ENCODE peak calls at places on chromosome 5, in five cellular contexts. One of them, this sample, is unnamed.

GRCh38 chr5:152170350-152170749 is 234.7 kb downstream of the NMUR2 start:
- DNase-seq in H1: no peak
- DNase-seq in GM12878: no peak
- DNase-seq in HCT116: no peak
- DNase-seq in K562: no peak
- DNase-seq in this sample: no peak

GRCh38 chr5:135126688-135127603 is 92.9 kb upstream of the PITX1 start:
- DNase-seq in H1: no peak
- DNase-seq in K562: no peak
- DNase-seq in HCT116: no peak
- DNase-seq in GM12878: no peak
- DNase-seq in this sample: no peak

GRCh38 chr5:52870448-52870847 is 82.7 kb downstream of the ITGA1 start:
- DNase-seq in K562: no peak
- DNase-seq in HCT116: no peak
- DNase-seq in GM12878: no peak
- DNase-seq in H1: no peak
- DNase-seq in this sample: no peak

GRCh38 chr5:111704452-111705085 is 52.4 kb downstream of the NREP start:
- DNase-seq in HCT116: no peak
- DNase-seq in GM12878: no peak
- DNase-seq in H1: no peak
- DNase-seq in K562: no peak
- DNase-seq in this sample: no peak

GRCh38 chr5:171157233-171157632 is 151.8 kb upstream of the TLX3 start:
- DNase-seq in K562: no peak
- DNase-seq in GM12878: no peak
- DNase-seq in H1: no peak
- DNase-seq in HCT116: no peak
- DNase-seq in this sample: no peak

GRCh38 chr5:14109041-14109747 is 33.9 kb upstream of the TRIO start:
- DNase-seq in HCT116: no peak
- DNase-seq in GM12878: peak; percentile 71
- DNase-seq in H1: no peak
- DNase-seq in K562: no peak
- DNase-seq in this sample: no peak

GRCh38 chr5:73445708-73446630 is 2.6 kb downstream of the FOXD1 start:
- DNase-seq in K562: no peak
- DNase-seq in HCT116: no peak
- DNase-seq in H1: no peak
- DNase-seq in GM12878: no peak
- DNase-seq in this sample: no peak

GRCh38 chr5:107389130-107389553 is 281.6 kb downstream of the EFNA5 start:
- DNase-seq in H1: no peak
- DNase-seq in HCT116: no peak
- DNase-seq in GM12878: peak; percentile 92
- DNase-seq in K562: no peak
- DNase-seq in this sample: peak; percentile 79

GRCh38 chr5:174084691-174085154 is 39.2 kb downstream of the NSG2 start:
- DNase-seq in H1: no peak
- DNase-seq in K562: no peak
- DNase-seq in HCT116: no peak
- DNase-seq in GM12878: no peak
- DNase-seq in this sample: no peak

GRCh38 chr5:88979244-88979643 is 96.3 kb upstream of the MEF2C start:
- DNase-seq in H1: no peak
- DNase-seq in GM12878: peak; percentile 34
- DNase-seq in HCT116: no peak
- DNase-seq in K562: no peak
- DNase-seq in this sample: no peak

GRCh38 chr5:97425511-97425910 is 242.5 kb upstream of the RIOK2 start:
- DNase-seq in H1: no peak
- DNase-seq in GM12878: no peak
- DNase-seq in HCT116: no peak
- DNase-seq in K562: no peak
- DNase-seq in this sample: no peak

GRCh38 chr5:10323588-10324488 is 16.1 kb upstream of the CMBL start:
- DNase-seq in HCT116: no peak
- DNase-seq in H1: no peak
- DNase-seq in GM12878: no peak
- DNase-seq in K562: peak; percentile 42
- DNase-seq in this sample: peak; percentile 64

GRCh38 chr5:116002116-116002906 is 30.0 kb upstream of the ARL14EPL start:
- DNase-seq in HCT116: no peak
- DNase-seq in GM12878: no peak
- DNase-seq in K562: no peak
- DNase-seq in H1: no peak
- DNase-seq in this sample: no peak

GRCh38 chr5:157544623-157544989 is 31.0 kb downstream of the ADAM19 start:
- DNase-seq in GM12878: no peak
- DNase-seq in HCT116: no peak
- DNase-seq in H1: no peak
- DNase-seq in K562: no peak
- DNase-seq in this sample: no peak

GRCh38 chr5:150167908-150168307 is 1.3 kb downstream of the CDX1 start:
- DNase-seq in H1: no peak
- DNase-seq in GM12878: no peak
- DNase-seq in HCT116: no peak
- DNase-seq in K562: no peak
- DNase-seq in this sample: no peak
- TF ChIP-seq JUND in H1: no peak
- TF ChIP-seq JUND in GM12878: no peak
- TF ChIP-seq JUND in HCT116: no peak
- TF ChIP-seq JUND in K562: no peak
- TF ChIP-seq JUND in this sample: no peak

DNA sequence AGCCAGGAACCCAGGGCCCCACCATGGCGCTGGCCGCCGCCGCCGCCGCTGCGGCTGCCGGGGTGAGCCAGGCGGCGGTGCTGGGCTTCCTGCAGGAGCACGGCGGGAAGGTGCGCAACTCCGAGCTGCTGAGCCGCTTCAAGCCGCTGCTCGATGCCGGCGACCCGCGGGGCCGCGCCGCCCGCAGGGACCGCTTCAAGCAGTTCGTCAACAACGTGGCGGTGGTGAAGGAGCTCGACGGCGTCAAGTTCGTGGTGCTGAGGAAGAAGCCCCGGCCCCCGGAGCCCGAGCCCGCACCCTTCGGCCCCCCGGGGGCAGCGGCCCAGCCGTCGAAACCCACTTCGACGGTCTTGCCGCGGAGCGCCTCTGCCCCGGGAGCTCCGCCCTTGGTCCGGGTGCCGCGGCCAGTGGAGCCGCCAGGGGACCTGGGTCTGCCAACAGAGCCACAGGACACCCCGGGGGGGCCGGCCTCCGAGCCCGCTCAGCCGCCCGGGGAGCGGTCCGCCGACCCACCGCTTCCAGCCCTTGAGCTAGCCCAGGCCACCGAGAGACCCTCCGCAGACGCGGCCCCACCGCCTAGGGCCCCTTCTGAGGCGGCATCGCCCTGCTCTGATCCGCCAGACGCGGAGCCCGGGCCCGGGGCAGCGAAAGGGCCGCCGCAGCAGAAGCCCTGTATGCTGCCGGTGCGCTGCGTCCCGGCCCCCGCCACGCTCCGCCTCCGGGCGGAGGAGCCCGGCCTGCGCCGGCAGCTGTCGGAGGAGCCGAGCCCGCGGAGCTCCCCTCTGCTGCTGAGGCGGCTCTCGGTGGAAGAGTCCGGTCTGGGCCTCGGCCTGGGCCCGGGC is 718 bp downstream of the SOWAHA start:
- DNase-seq in K562: no peak
- DNase-seq in HCT116: no peak
- DNase-seq in GM12878: no peak
- DNase-seq in H1: peak; percentile 80
- DNase-seq in this sample: peak; percentile 78
- TF ChIP-seq JUND in K562: no peak
- TF ChIP-seq JUND in HCT116: no peak
- TF ChIP-seq JUND in GM12878: no peak
- TF ChIP-seq JUND in H1: no peak
- TF ChIP-seq JUND in this sample: no peak

GRCh38 chr5:180090769-180091546 is 19.4 kb upstream of the RNF130 start:
- DNase-seq in GM12878: no peak
- DNase-seq in K562: no peak
- DNase-seq in H1: peak; percentile 72
- DNase-seq in HCT116: peak; percentile 64
- DNase-seq in this sample: no peak

GRCh38 chr5:180093651-180094382 is 22.3 kb upstream of the RNF130 start:
- DNase-seq in H1: no peak
- DNase-seq in K562: peak; percentile 87
- DNase-seq in HCT116: no peak
- DNase-seq in GM12878: no peak
- DNase-seq in this sample: no peak

GRCh38 chr5:180095545-180095944 is 24.0 kb upstream of the RNF130 start:
- DNase-seq in GM12878: no peak
- DNase-seq in H1: no peak
- DNase-seq in HCT116: no peak
- DNase-seq in K562: no peak
- DNase-seq in this sample: no peak

GRCh38 chr5:180090098-180090768 is 18.7 kb upstream of the RNF130 start:
- DNase-seq in HCT116: peak; percentile 56
- DNase-seq in H1: peak; percentile 95
- DNase-seq in GM12878: no peak
- DNase-seq in K562: peak; percentile 84
- DNase-seq in this sample: no peak

GRCh38 chr5:180093241-180093640 is 21.7 kb upstream of the RNF130 start:
- DNase-seq in K562: no peak
- DNase-seq in H1: no peak
- DNase-seq in HCT116: no peak
- DNase-seq in GM12878: no peak
- DNase-seq in this sample: no peak
- TF ChIP-seq JUND in K562: no peak
- TF ChIP-seq JUND in H1: no peak
- TF ChIP-seq JUND in HCT116: no peak
- TF ChIP-seq JUND in GM12878: no peak
- TF ChIP-seq JUND in this sample: no peak

DNA sequence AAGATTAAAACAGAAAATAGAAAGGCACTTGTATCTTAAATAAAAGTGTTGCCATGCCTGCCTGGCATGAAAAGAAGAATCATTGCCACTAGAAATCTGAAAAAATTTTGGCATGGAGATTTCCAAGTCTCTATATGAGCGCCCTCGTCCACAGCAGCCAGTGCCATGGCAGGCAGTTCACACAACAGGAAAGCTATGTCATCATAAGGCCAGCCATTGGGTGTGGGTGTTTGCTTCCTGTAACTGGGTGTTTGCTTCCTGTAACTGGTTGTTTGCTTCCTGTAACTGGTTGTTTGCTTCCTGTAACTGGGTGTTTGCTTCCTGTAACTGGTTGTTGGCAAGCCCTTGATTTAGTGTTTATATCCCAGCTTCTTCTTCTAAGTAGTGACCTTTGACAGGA is 446.7 kb downstream of the IRX1 start:
- DNase-seq in GM12878: no peak
- DNase-seq in K562: no peak
- DNase-seq in HCT116: no peak
- DNase-seq in H1: no peak
- DNase-seq in this sample: no peak
- TF ChIP-seq JUND in GM12878: no peak
- TF ChIP-seq JUND in K562: no peak
- TF ChIP-seq JUND in HCT116: no peak
- TF ChIP-seq JUND in H1: no peak
- TF ChIP-seq JUND in this sample: no peak

DNA sequence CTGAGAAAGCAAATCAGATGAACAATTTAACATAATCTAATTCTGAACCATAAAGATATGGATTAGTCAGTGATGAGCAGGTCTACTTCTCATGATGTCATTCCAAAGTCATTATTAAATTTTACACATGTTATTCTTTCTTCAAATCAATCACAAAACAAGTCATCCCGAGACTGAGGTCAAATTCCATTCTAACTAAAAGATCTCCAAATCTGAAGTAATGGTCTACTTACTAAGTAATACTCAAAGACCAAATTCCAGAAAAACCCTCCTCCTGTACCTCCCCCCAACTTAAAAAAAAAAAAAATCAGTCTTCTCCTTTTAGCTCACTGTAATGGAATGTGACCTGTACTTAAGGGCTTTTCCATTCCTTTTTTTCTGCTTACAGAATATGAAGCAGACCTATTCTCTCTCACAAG is 4.7 kb downstream of the PFDN1 start:
- DNase-seq in K562: no peak
- DNase-seq in H1: no peak
- DNase-seq in HCT116: no peak
- DNase-seq in GM12878: no peak
- DNase-seq in this sample: no peak
- TF ChIP-seq JUND in K562: no peak
- TF ChIP-seq JUND in H1: no peak
- TF ChIP-seq JUND in HCT116: no peak
- TF ChIP-seq JUND in GM12878: no peak
- TF ChIP-seq JUND in this sample: no peak

DNA sequence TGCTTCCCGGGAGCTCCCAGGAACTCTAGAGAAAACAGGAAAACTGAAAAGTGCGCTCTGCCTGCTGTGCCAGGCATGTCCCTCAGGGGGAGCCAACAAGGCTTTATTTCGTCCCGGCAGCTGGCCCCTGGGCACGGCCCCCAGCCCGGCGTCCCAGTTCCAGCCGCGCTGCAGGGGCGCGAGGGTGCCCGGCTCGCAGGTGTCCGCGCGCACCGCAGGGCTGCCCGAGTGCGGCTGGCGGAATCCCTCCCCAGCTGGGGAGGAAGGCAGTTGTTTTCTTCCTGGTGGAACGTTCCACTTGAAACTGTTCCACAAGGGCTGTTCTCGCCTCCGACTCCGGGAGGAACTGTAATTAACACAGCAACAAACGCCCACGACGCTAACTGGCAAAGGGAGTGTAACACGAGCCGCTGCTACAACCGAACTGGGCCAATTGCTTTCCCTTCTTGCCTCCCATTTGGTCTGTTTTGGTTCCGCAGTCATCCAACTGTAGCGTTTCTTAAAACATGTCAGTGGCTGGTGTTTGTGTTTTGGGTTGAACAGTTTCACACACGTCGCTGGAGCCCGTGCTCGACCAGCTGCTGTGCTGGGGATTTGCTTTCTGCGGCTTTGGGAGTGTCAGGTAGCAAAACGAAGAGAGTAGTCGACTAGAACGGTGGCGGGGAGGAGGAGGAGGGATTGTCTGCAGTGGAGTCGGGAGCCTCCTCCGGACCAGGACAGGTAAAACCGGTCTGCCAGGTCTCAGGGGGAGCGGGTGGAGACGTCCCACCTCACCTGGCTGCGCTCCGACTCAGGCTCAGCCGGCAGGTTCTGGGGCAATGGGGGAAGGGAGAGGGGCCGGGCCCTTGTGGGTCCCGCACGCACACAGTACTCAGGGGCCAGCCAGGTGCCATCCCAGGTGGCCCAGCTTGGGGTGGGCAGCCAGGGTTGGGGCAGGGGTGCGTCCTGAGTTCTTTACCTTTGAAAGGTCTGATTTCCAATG is 131.6 kb upstream of the NIPBL start:
- DNase-seq in HCT116: peak; percentile 76
- DNase-seq in K562: peak; percentile 61
- DNase-seq in H1: peak; percentile 93
- DNase-seq in GM12878: no peak
- DNase-seq in this sample: peak; percentile 97
- TF ChIP-seq JUND in HCT116: peak; percentile 19
- TF ChIP-seq JUND in K562: no peak
- TF ChIP-seq JUND in H1: no peak
- TF ChIP-seq JUND in GM12878: no peak
- TF ChIP-seq JUND in this sample: peak; percentile 43

DNA sequence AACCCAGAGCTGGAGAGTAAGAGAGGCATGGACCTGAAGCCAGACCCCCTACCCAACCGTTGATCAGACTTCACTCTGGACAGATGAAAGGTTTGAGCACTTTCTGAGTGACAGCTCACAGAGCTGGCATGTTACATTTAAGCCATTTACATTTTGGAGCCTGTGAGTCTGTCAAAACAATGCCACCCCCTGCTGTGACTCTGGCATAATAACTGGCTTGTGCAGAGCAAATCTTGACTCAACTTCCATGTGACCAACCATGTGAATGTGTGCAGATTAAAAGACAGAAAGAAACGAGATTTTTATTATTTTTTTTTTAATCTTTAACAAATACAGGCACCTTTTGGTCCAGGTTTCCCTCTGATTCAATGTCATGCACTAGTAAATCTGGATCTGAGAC is 48.5 kb downstream of the MFAP3 start:
- DNase-seq in HCT116: no peak
- DNase-seq in K562: no peak
- DNase-seq in H1: no peak
- DNase-seq in GM12878: no peak
- DNase-seq in this sample: peak; percentile 57
- TF ChIP-seq JUND in HCT116: no peak
- TF ChIP-seq JUND in K562: no peak
- TF ChIP-seq JUND in H1: no peak
- TF ChIP-seq JUND in GM12878: no peak
- TF ChIP-seq JUND in this sample: no peak